ENCODE peak calls at places on chromosomes 2 and 18, in ten cellular contexts. One of them, this sample, is unnamed.

GRCh38 chr2:124180635-124181034 is 155.5 kb downstream of the CNTNAP5 start:
- DNase-seq in AG20443: no peak
- DNase-seq in left cardiac atrium: no peak
- DNase-seq in cardiac fibroblast: peak
- DNase-seq in osteoblast: no peak
- DNase-seq in KG1: no peak
- DNase-seq in HCT116: no peak
- DNase-seq in aorta: no peak
- DNase-seq in AML-193: no peak
- DNase-seq in Kasumi-1: no peak
- DNase-seq in this sample: no peak

GRCh38 chr2:81523344-81523743 is 1218.8 kb upstream of the LRRTM1 start:
- DNase-seq in Kasumi-1: no peak
- DNase-seq in aorta: no peak
- DNase-seq in AG20443: no peak
- DNase-seq in cardiac fibroblast: no peak
- DNase-seq in KG1: no peak
- DNase-seq in AML-193: no peak
- DNase-seq in left cardiac atrium: no peak
- DNase-seq in osteoblast: no peak
- DNase-seq in HCT116: no peak
- DNase-seq in this sample: no peak

GRCh38 chr2:75589344-75590105 is 28.8 kb upstream of the EVA1A start:
- DNase-seq in left cardiac atrium: no peak
- DNase-seq in Kasumi-1: no peak
- DNase-seq in HCT116: no peak
- DNase-seq in AG20443: no peak
- DNase-seq in KG1: no peak
- DNase-seq in AML-193: no peak
- DNase-seq in cardiac fibroblast: peak
- DNase-seq in osteoblast: peak
- DNase-seq in aorta: no peak
- DNase-seq in this sample: no peak

GRCh38 chr2:216596986-216597509 is 36.2 kb upstream of the IGFBP2 start:
- DNase-seq in left cardiac atrium: no peak
- DNase-seq in AG20443: peak
- DNase-seq in KG1: no peak
- DNase-seq in Kasumi-1: no peak
- DNase-seq in osteoblast: no peak
- DNase-seq in cardiac fibroblast: peak
- DNase-seq in HCT116: no peak
- DNase-seq in AML-193: no peak
- DNase-seq in aorta: no peak
- DNase-seq in this sample: no peak

GRCh38 chr2:160397530-160397865 is 96.1 kb downstream of the RBMS1 start:
- DNase-seq in left cardiac atrium: no peak
- DNase-seq in aorta: no peak
- DNase-seq in osteoblast: no peak
- DNase-seq in AG20443: peak
- DNase-seq in AML-193: no peak
- DNase-seq in HCT116: peak
- DNase-seq in cardiac fibroblast: peak
- DNase-seq in KG1: no peak
- DNase-seq in Kasumi-1: no peak
- DNase-seq in this sample: peak

GRCh38 chr2:4674007-4674406 is 970.6 kb downstream of the DCDC2C start:
- DNase-seq in osteoblast: no peak
- DNase-seq in AG20443: no peak
- DNase-seq in Kasumi-1: peak
- DNase-seq in HCT116: no peak
- DNase-seq in AML-193: no peak
- DNase-seq in aorta: no peak
- DNase-seq in cardiac fibroblast: no peak
- DNase-seq in left cardiac atrium: no peak
- DNase-seq in KG1: no peak
- DNase-seq in this sample: no peak

GRCh38 chr2:25078171-25079049 is 36.5 kb downstream of the EFR3B start:
- DNase-seq in left cardiac atrium: no peak
- DNase-seq in AML-193: no peak
- DNase-seq in AG20443: peak
- DNase-seq in aorta: no peak
- DNase-seq in KG1: no peak
- DNase-seq in osteoblast: peak
- DNase-seq in Kasumi-1: no peak
- DNase-seq in cardiac fibroblast: peak
- DNase-seq in HCT116: peak
- DNase-seq in this sample: peak

GRCh38 chr18:6106116-6106645 is 210.9 kb upstream of the TMEM200C start:
- DNase-seq in HCT116: no peak
- DNase-seq in cardiac fibroblast: peak
- DNase-seq in AML-193: no peak
- DNase-seq in Kasumi-1: no peak
- DNase-seq in KG1: no peak
- DNase-seq in osteoblast: no peak
- DNase-seq in left cardiac atrium: no peak
- DNase-seq in AG20443: no peak
- DNase-seq in aorta: no peak
- DNase-seq in this sample: no peak

GRCh38 chr2:64615206-64615763 is 38.4 kb downstream of the SERTAD2 start:
- DNase-seq in aorta: no peak
- DNase-seq in AML-193: no peak
- DNase-seq in left cardiac atrium: no peak
- DNase-seq in AG20443: no peak
- DNase-seq in Kasumi-1: no peak
- DNase-seq in cardiac fibroblast: no peak
- DNase-seq in osteoblast: no peak
- DNase-seq in KG1: no peak
- DNase-seq in HCT116: no peak
- DNase-seq in this sample: no peak

GRCh38 chr2:121776361-121776760 is 20.9 kb downstream of the TSN start:
- DNase-seq in AG20443: no peak
- DNase-seq in HCT116: no peak
- DNase-seq in osteoblast: no peak
- DNase-seq in left cardiac atrium: no peak
- DNase-seq in Kasumi-1: no peak
- DNase-seq in cardiac fibroblast: no peak
- DNase-seq in KG1: no peak
- DNase-seq in AML-193: no peak
- DNase-seq in aorta: no peak
- DNase-seq in this sample: no peak

GRCh38 chr2:44902767-44903166 is 38.7 kb upstream of the SIX3 start:
- DNase-seq in AML-193: no peak
- DNase-seq in Kasumi-1: no peak
- DNase-seq in cardiac fibroblast: no peak
- DNase-seq in left cardiac atrium: no peak
- DNase-seq in HCT116: no peak
- DNase-seq in KG1: no peak
- DNase-seq in aorta: no peak
- DNase-seq in AG20443: no peak
- DNase-seq in osteoblast: no peak
- DNase-seq in this sample: peak

GRCh38 chr2:168545439-168546082 is 89.5 kb downstream of the CERS6 start:
- DNase-seq in aorta: no peak
- DNase-seq in KG1: no peak
- DNase-seq in cardiac fibroblast: peak
- DNase-seq in HCT116: peak
- DNase-seq in AML-193: no peak
- DNase-seq in Kasumi-1: peak
- DNase-seq in osteoblast: peak
- DNase-seq in left cardiac atrium: no peak
- DNase-seq in AG20443: peak
- DNase-seq in this sample: peak

This sample was measured in MCF 10A.